ENCODE peak calls at places on chromosomes 6 and 20, in five cellular contexts. One of them, this sample, is unnamed.

GRCh38 chr6:90217621-90218496 is 78.8 kb downstream of the BACH2 start:
- DNase-seq in prostate gland: no peak
- DNase-seq in neural crest cell: peak
- DNase-seq in H1: peak
- DNase-seq in choroid plexus epithelial cell: no peak
- DNase-seq in this sample: peak

GRCh38 chr6:36660771-36661471 is 17.6 kb upstream of the CDKN1A start:
- DNase-seq in prostate gland: no peak
- DNase-seq in neural crest cell: peak
- DNase-seq in H1: no peak
- DNase-seq in choroid plexus epithelial cell: peak
- DNase-seq in this sample: no peak

GRCh38 chr20:63545814-63546213 is 1.7 kb downstream of the SRMS start:
- DNase-seq in prostate gland: no peak
- DNase-seq in neural crest cell: no peak
- DNase-seq in H1: no peak
- DNase-seq in choroid plexus epithelial cell: no peak
- DNase-seq in this sample: no peak

GRCh38 chr6:5552243-5552642 is 290.9 kb downstream of the FARS2 start:
- DNase-seq in prostate gland: no peak
- DNase-seq in neural crest cell: no peak
- DNase-seq in H1: no peak
- DNase-seq in choroid plexus epithelial cell: no peak
- DNase-seq in this sample: no peak

GRCh38 chr20:59933849-59934585 is 580 bp upstream of the SYCP2 start:
- DNase-seq in prostate gland: peak
- DNase-seq in neural crest cell: peak
- DNase-seq in H1: no peak
- DNase-seq in choroid plexus epithelial cell: peak
- DNase-seq in this sample: peak

GRCh38 chr6:104682722-104683643 is 176.7 kb downstream of the HACE1 start:
- DNase-seq in prostate gland: no peak
- DNase-seq in neural crest cell: peak
- DNase-seq in H1: peak
- DNase-seq in choroid plexus epithelial cell: peak
- DNase-seq in this sample: peak

GRCh38 chr6:36599791-36600209 is 5.6 kb downstream of the SRSF3 start:
- DNase-seq in prostate gland: no peak
- DNase-seq in neural crest cell: peak
- DNase-seq in H1: no peak
- DNase-seq in choroid plexus epithelial cell: peak
- DNase-seq in this sample: peak

GRCh38 chr6:113050010-113050893 is 703.1 kb downstream of the RFPL4B start:
- DNase-seq in prostate gland: no peak
- DNase-seq in neural crest cell: no peak
- DNase-seq in H1: no peak
- DNase-seq in choroid plexus epithelial cell: peak
- DNase-seq in this sample: no peak

GRCh38 chr6:148179786-148180185 is 162.9 kb upstream of the SASH1 start:
- DNase-seq in prostate gland: no peak
- DNase-seq in neural crest cell: peak
- DNase-seq in H1: no peak
- DNase-seq in choroid plexus epithelial cell: peak
- DNase-seq in this sample: no peak

GRCh38 chr6:56899311-56899710 is 55.6 kb upstream of the BEND6 start:
- DNase-seq in prostate gland: peak
- DNase-seq in neural crest cell: no peak
- DNase-seq in H1: no peak
- DNase-seq in choroid plexus epithelial cell: peak
- DNase-seq in this sample: no peak

GRCh38 chr6:116971959-116972358 is 94.9 kb downstream of the RFX6 start:
- DNase-seq in prostate gland: no peak
- DNase-seq in neural crest cell: peak
- DNase-seq in H1: no peak
- DNase-seq in choroid plexus epithelial cell: peak
- DNase-seq in this sample: no peak

GRCh38 chr6:2216794-2217383 is 28.5 kb downstream of the GMDS start:
- DNase-seq in prostate gland: no peak
- DNase-seq in neural crest cell: no peak
- DNase-seq in H1: no peak
- DNase-seq in choroid plexus epithelial cell: no peak
- DNase-seq in this sample: no peak

GRCh38 chr6:128870751-128871150 is 12.2 kb upstream of the LAMA2 start:
- DNase-seq in prostate gland: no peak
- DNase-seq in neural crest cell: no peak
- DNase-seq in H1: no peak
- DNase-seq in choroid plexus epithelial cell: no peak
- DNase-seq in this sample: no peak

GRCh38 chr6:157314705-157315321 is 8.5 kb downstream of the TMEM242 start:
- DNase-seq in prostate gland: peak
- DNase-seq in neural crest cell: no peak
- DNase-seq in H1: no peak
- DNase-seq in choroid plexus epithelial cell: peak
- DNase-seq in this sample: no peak

GRCh38 chr6:117346142-117346930 is 79.4 kb downstream of the ROS1 start:
- DNase-seq in prostate gland: no peak
- DNase-seq in neural crest cell: no peak
- DNase-seq in H1: no peak
- DNase-seq in choroid plexus epithelial cell: peak
- DNase-seq in this sample: no peak

GRCh38 chr20:63318391-63319163 is 25.6 kb downstream of the COL20A1 start:
- DNase-seq in prostate gland: no peak
- DNase-seq in neural crest cell: no peak
- DNase-seq in H1: no peak
- DNase-seq in choroid plexus epithelial cell: no peak
- DNase-seq in this sample: no peak

GRCh38 chr20:37533154-37533715 is 5.6 kb upstream of the BLCAP start:
- DNase-seq in prostate gland: no peak
- DNase-seq in neural crest cell: no peak
- DNase-seq in H1: no peak
- DNase-seq in choroid plexus epithelial cell: no peak
- DNase-seq in this sample: no peak

GRCh38 chr6:39214846-39215639 is 14.2 kb downstream of the KCNK5 start:
- DNase-seq in prostate gland: peak
- DNase-seq in neural crest cell: no peak
- DNase-seq in H1: no peak
- DNase-seq in choroid plexus epithelial cell: no peak
- DNase-seq in this sample: no peak

GRCh38 chr6:17167327-17167979 is 65.6 kb downstream of the STMND1 start:
- DNase-seq in prostate gland: no peak
- DNase-seq in neural crest cell: peak
- DNase-seq in H1: peak
- DNase-seq in choroid plexus epithelial cell: peak
- DNase-seq in this sample: no peak

GRCh38 chr20:40710608-40711007 is 21.6 kb upstream of the MAFB start:
- DNase-seq in prostate gland: no peak
- DNase-seq in neural crest cell: no peak
- DNase-seq in H1: no peak
- DNase-seq in choroid plexus epithelial cell: no peak
- DNase-seq in this sample: no peak

GRCh38 chr6:144265061-144265357 is 20.1 kb upstream of the UTRN start:
- DNase-seq in prostate gland: no peak
- DNase-seq in neural crest cell: no peak
- DNase-seq in H1: no peak
- DNase-seq in choroid plexus epithelial cell: peak
- DNase-seq in this sample: no peak

GRCh38 chr20:50569864-50570836 is 60.0 kb downstream of the PTPN1 start:
- DNase-seq in prostate gland: no peak
- DNase-seq in neural crest cell: no peak
- DNase-seq in H1: no peak
- DNase-seq in choroid plexus epithelial cell: peak
- DNase-seq in this sample: no peak
- TF ChIP-seq CTCF in prostate gland: peak
- TF ChIP-seq CTCF in neural crest cell: no peak
- TF ChIP-seq CTCF in H1: peak
- TF ChIP-seq CTCF in choroid plexus epithelial cell: peak
- TF ChIP-seq CTCF in this sample: peak

GRCh38 chr20:26279224-26279623 is 582.6 kb upstream of the ZNF337 start:
- DNase-seq in prostate gland: no peak
- DNase-seq in neural crest cell: no peak
- DNase-seq in H1: no peak
- DNase-seq in choroid plexus epithelial cell: no peak
- DNase-seq in this sample: no peak

GRCh38 chr20:26277339-26277738 is 580.7 kb upstream of the ZNF337 start:
- DNase-seq in prostate gland: no peak
- DNase-seq in neural crest cell: no peak
- DNase-seq in H1: no peak
- DNase-seq in choroid plexus epithelial cell: no peak
- DNase-seq in this sample: no peak

DNA sequence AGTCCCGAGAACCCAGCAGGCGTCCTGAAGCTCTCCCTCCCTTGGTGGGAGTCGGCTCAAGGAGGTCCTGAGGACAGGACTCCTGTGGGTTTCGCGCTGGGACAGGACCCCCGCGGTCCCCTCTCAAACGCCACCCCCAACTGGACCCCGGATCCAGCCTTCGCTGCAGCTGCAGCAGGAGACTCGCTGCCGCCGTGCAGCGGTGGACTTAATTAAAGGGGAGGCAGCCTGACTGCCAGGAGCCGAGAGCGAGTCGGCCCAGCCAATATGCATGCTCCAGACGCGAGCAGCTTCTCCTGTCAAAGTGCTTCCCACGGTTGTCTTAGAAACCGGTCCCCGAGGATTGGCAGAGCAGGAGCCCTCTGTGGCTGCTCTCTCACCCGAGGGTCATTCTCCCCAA is 580.2 kb upstream of the ZNF337 start:
- DNase-seq in prostate gland: no peak
- DNase-seq in neural crest cell: no peak
- DNase-seq in H1: no peak
- DNase-seq in choroid plexus epithelial cell: peak
- DNase-seq in this sample: no peak
- TF ChIP-seq CTCF in prostate gland: no peak
- TF ChIP-seq CTCF in neural crest cell: no peak
- TF ChIP-seq CTCF in H1: no peak
- TF ChIP-seq CTCF in choroid plexus epithelial cell: no peak
- TF ChIP-seq CTCF in this sample: no peak

GRCh38 chr6:155174576-155175174 is 89.1 kb upstream of the CLDN20 start:
- DNase-seq in prostate gland: peak
- DNase-seq in neural crest cell: peak
- DNase-seq in H1: peak
- DNase-seq in choroid plexus epithelial cell: peak
- DNase-seq in this sample: peak
- TF ChIP-seq CTCF in prostate gland: peak
- TF ChIP-seq CTCF in neural crest cell: peak
- TF ChIP-seq CTCF in H1: peak
- TF ChIP-seq CTCF in choroid plexus epithelial cell: peak
- TF ChIP-seq CTCF in this sample: peak

DNA sequence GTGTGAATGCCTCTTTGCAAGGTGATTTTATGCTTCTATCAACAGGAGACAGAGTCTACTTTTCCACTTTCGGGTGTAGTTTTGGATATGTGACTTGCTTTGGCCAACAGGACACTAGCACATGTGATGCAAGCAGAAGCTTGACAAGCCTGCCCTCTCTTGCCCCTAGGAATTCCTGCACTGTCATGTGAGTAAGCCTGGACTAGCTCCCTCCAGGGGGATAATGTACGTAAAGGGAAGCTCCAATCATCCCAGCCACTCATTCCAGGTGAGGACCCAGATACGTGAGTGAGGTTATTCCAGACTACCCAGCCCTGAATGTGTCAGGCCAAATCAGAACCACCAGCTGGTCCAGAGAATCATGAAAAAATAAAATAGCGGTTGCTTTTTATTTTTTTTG is 33.3 kb downstream of the BEND3 start:
- DNase-seq in prostate gland: no peak
- DNase-seq in neural crest cell: no peak
- DNase-seq in H1: no peak
- DNase-seq in choroid plexus epithelial cell: peak
- DNase-seq in this sample: no peak
- TF ChIP-seq CTCF in prostate gland: no peak
- TF ChIP-seq CTCF in neural crest cell: no peak
- TF ChIP-seq CTCF in H1: no peak
- TF ChIP-seq CTCF in choroid plexus epithelial cell: no peak
- TF ChIP-seq CTCF in this sample: no peak

GRCh38 chr20:58880994-58881752 is 28.7 kb downstream of the GNAS start:
- DNase-seq in prostate gland: no peak
- DNase-seq in neural crest cell: no peak
- DNase-seq in H1: no peak
- DNase-seq in choroid plexus epithelial cell: no peak
- DNase-seq in this sample: no peak
- TF ChIP-seq CTCF in prostate gland: no peak
- TF ChIP-seq CTCF in neural crest cell: peak
- TF ChIP-seq CTCF in H1: no peak
- TF ChIP-seq CTCF in choroid plexus epithelial cell: peak
- TF ChIP-seq CTCF in this sample: peak

DNA sequence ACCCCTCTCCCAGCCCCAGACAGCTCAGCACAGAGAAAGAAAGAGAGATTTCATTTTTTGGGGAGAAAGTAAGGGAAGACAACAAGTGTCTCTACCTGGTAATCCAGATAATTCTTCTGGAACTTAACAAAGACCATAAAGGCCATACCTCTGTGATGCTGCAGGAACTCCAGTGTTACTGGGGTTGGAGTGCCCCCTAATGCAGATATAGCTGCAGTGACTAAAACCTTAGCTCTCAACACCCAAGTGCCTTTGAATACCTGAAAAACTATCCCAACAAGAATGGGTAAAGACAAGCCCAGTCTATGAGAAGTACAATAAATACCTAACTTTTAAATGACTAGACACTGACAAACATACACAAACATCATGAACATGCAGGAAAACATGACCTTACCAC is 365.3 kb upstream of the PTCHD4 start:
- DNase-seq in prostate gland: no peak
- DNase-seq in neural crest cell: no peak
- DNase-seq in H1: peak
- DNase-seq in choroid plexus epithelial cell: peak
- DNase-seq in this sample: no peak
- TF ChIP-seq CTCF in prostate gland: no peak
- TF ChIP-seq CTCF in neural crest cell: peak
- TF ChIP-seq CTCF in H1: no peak
- TF ChIP-seq CTCF in choroid plexus epithelial cell: peak
- TF ChIP-seq CTCF in this sample: no peak

DNA sequence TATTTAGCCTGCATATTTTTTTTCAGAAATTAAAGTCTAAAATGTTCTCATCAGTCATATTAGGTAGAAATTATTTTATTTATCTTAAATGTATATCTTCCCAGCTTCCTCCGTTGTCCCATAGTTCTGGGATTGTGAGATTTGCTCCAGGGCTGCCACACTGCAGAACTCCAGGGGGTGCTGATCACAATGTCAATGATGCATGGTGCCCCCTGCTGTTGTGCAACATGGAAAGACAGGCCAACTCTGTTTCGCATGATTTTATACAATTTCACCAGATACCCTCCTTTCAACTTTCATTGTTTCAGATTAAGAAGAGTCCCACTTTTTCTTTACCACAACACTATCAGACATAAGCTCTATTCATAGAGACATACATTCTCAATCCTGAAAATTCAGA is 35.9 kb downstream of the ID4 start:
- DNase-seq in prostate gland: no peak
- DNase-seq in neural crest cell: no peak
- DNase-seq in H1: no peak
- DNase-seq in choroid plexus epithelial cell: no peak
- DNase-seq in this sample: no peak
- TF ChIP-seq CTCF in prostate gland: no peak
- TF ChIP-seq CTCF in neural crest cell: peak
- TF ChIP-seq CTCF in H1: no peak
- TF ChIP-seq CTCF in choroid plexus epithelial cell: peak
- TF ChIP-seq CTCF in this sample: no peak

GRCh38 chr6:71478834-71479541 is 190.4 kb downstream of the OGFRL1 start:
- DNase-seq in prostate gland: no peak
- DNase-seq in neural crest cell: no peak
- DNase-seq in H1: no peak
- DNase-seq in choroid plexus epithelial cell: peak
- DNase-seq in this sample: no peak
- TF ChIP-seq CTCF in prostate gland: no peak
- TF ChIP-seq CTCF in neural crest cell: no peak
- TF ChIP-seq CTCF in H1: no peak
- TF ChIP-seq CTCF in choroid plexus epithelial cell: no peak
- TF ChIP-seq CTCF in this sample: no peak